ENCODE peak calls at places on chromosomes 4 and X, in five cellular contexts. One of them, this sample, is unnamed.

GRCh38 chr4:106418444-106418843 is 49.9 kb upstream of the GIMD1 start:
- DNase-seq in Jurkat, Clone E6-1: no peak
- DNase-seq in stimulated activated CD8-positive, alpha-beta memory T cell treated with anti-CD3 and anti-CD28 coated beads, Interleukin-4, amount 100 ng/mL, for 24 hours: no peak
- DNase-seq in body of pancreas: no peak
- DNase-seq in breast epithelium: no peak
- DNase-seq in this sample: no peak

GRCh38 chr4:122765702-122766352 is 33.3 kb downstream of the BBS12 start:
- DNase-seq in body of pancreas: no peak
- DNase-seq in breast epithelium: no peak
- DNase-seq in stimulated activated CD8-positive, alpha-beta memory T cell treated with anti-CD3 and anti-CD28 coated beads, Interleukin-4, amount 100 ng/mL, for 24 hours: no peak
- DNase-seq in Jurkat, Clone E6-1: no peak
- DNase-seq in this sample: no peak

GRCh38 chrX:45360571-45360970 is 159.9 kb upstream of the DIPK2B start:
- DNase-seq in body of pancreas: no peak
- DNase-seq in breast epithelium: no peak
- DNase-seq in Jurkat, Clone E6-1: no peak
- DNase-seq in stimulated activated CD8-positive, alpha-beta memory T cell treated with anti-CD3 and anti-CD28 coated beads, Interleukin-4, amount 100 ng/mL, for 24 hours: no peak
- DNase-seq in this sample: no peak

GRCh38 chr4:122046255-122046654 is 94.4 kb upstream of the TRPC3 start:
- DNase-seq in Jurkat, Clone E6-1: no peak
- DNase-seq in breast epithelium: no peak
- DNase-seq in stimulated activated CD8-positive, alpha-beta memory T cell treated with anti-CD3 and anti-CD28 coated beads, Interleukin-4, amount 100 ng/mL, for 24 hours: no peak
- DNase-seq in body of pancreas: no peak
- DNase-seq in this sample: no peak

GRCh38 chrX:125778256-125778655 is 387.8 kb downstream of the DCAF12L2 start:
- DNase-seq in breast epithelium: no peak
- DNase-seq in Jurkat, Clone E6-1: no peak
- DNase-seq in stimulated activated CD8-positive, alpha-beta memory T cell treated with anti-CD3 and anti-CD28 coated beads, Interleukin-4, amount 100 ng/mL, for 24 hours: no peak
- DNase-seq in body of pancreas: no peak
- DNase-seq in this sample: no peak

GRCh38 chrX:103066606-103067005 is 2.6 kb upstream of the BEX1 start:
- DNase-seq in breast epithelium: no peak
- DNase-seq in body of pancreas: no peak
- DNase-seq in stimulated activated CD8-positive, alpha-beta memory T cell treated with anti-CD3 and anti-CD28 coated beads, Interleukin-4, amount 100 ng/mL, for 24 hours: no peak
- DNase-seq in Jurkat, Clone E6-1: no peak
- DNase-seq in this sample: no peak

GRCh38 chr4:4541661-4542570 is at the start of gene STX18:
- DNase-seq in breast epithelium: peak; percentile 69
- DNase-seq in Jurkat, Clone E6-1: peak; percentile 85
- DNase-seq in body of pancreas: peak; percentile 88
- DNase-seq in stimulated activated CD8-positive, alpha-beta memory T cell treated with anti-CD3 and anti-CD28 coated beads, Interleukin-4, amount 100 ng/mL, for 24 hours: peak; percentile 83
- DNase-seq in this sample: peak; percentile 97

GRCh38 chr4:104643805-104644204 is 149.1 kb upstream of the CXXC4 start:
- DNase-seq in stimulated activated CD8-positive, alpha-beta memory T cell treated with anti-CD3 and anti-CD28 coated beads, Interleukin-4, amount 100 ng/mL, for 24 hours: no peak
- DNase-seq in breast epithelium: no peak
- DNase-seq in Jurkat, Clone E6-1: no peak
- DNase-seq in body of pancreas: no peak
- DNase-seq in this sample: no peak

GRCh38 chrX:150729956-150730355 is 36.8 kb downstream of the MTMR1 start:
- DNase-seq in Jurkat, Clone E6-1: no peak
- DNase-seq in body of pancreas: no peak
- DNase-seq in breast epithelium: no peak
- DNase-seq in stimulated activated CD8-positive, alpha-beta memory T cell treated with anti-CD3 and anti-CD28 coated beads, Interleukin-4, amount 100 ng/mL, for 24 hours: no peak
- DNase-seq in this sample: no peak

GRCh38 chr4:188387134-188387791 is 248.0 kb downstream of the TRIML1 start:
- DNase-seq in stimulated activated CD8-positive, alpha-beta memory T cell treated with anti-CD3 and anti-CD28 coated beads, Interleukin-4, amount 100 ng/mL, for 24 hours: no peak
- DNase-seq in body of pancreas: no peak
- DNase-seq in breast epithelium: peak; percentile 38
- DNase-seq in Jurkat, Clone E6-1: no peak
- DNase-seq in this sample: no peak

GRCh38 chrX:126985960-126986359 is 166.4 kb downstream of the PRR32 start:
- DNase-seq in breast epithelium: no peak
- DNase-seq in Jurkat, Clone E6-1: no peak
- DNase-seq in stimulated activated CD8-positive, alpha-beta memory T cell treated with anti-CD3 and anti-CD28 coated beads, Interleukin-4, amount 100 ng/mL, for 24 hours: no peak
- DNase-seq in body of pancreas: no peak
- DNase-seq in this sample: no peak

GRCh38 chr4:84750260-84750955 is 167.5 kb downstream of the CDS1 start:
- DNase-seq in Jurkat, Clone E6-1: peak; percentile 39
- DNase-seq in stimulated activated CD8-positive, alpha-beta memory T cell treated with anti-CD3 and anti-CD28 coated beads, Interleukin-4, amount 100 ng/mL, for 24 hours: no peak
- DNase-seq in breast epithelium: no peak
- DNase-seq in body of pancreas: peak; percentile 16
- DNase-seq in this sample: no peak

GRCh38 chr4:121408-122084 is 2.8 kb upstream of the ZNF718 start:
- DNase-seq in body of pancreas: no peak
- DNase-seq in Jurkat, Clone E6-1: peak; percentile 79
- DNase-seq in stimulated activated CD8-positive, alpha-beta memory T cell treated with anti-CD3 and anti-CD28 coated beads, Interleukin-4, amount 100 ng/mL, for 24 hours: peak; percentile 22
- DNase-seq in breast epithelium: no peak
- DNase-seq in this sample: no peak

GRCh38 chr4:70838400-70838971 is 1.2 kb downstream of the GRSF1 start:
- DNase-seq in stimulated activated CD8-positive, alpha-beta memory T cell treated with anti-CD3 and anti-CD28 coated beads, Interleukin-4, amount 100 ng/mL, for 24 hours: no peak
- DNase-seq in body of pancreas: no peak
- DNase-seq in breast epithelium: no peak
- DNase-seq in Jurkat, Clone E6-1: peak; percentile 12
- DNase-seq in this sample: no peak

GRCh38 chrX:143429021-143429570 is 88.2 kb downstream of the SPANXN3 start:
- DNase-seq in Jurkat, Clone E6-1: no peak
- DNase-seq in body of pancreas: no peak
- DNase-seq in stimulated activated CD8-positive, alpha-beta memory T cell treated with anti-CD3 and anti-CD28 coated beads, Interleukin-4, amount 100 ng/mL, for 24 hours: no peak
- DNase-seq in breast epithelium: no peak
- DNase-seq in this sample: no peak

GRCh38 chr4:45482346-45482745 is 641.5 kb downstream of the GABRG1 start:
- DNase-seq in body of pancreas: no peak
- DNase-seq in stimulated activated CD8-positive, alpha-beta memory T cell treated with anti-CD3 and anti-CD28 coated beads, Interleukin-4, amount 100 ng/mL, for 24 hours: no peak
- DNase-seq in breast epithelium: no peak
- DNase-seq in Jurkat, Clone E6-1: no peak
- DNase-seq in this sample: no peak

GRCh38 chrX:107684956-107685385 is 56.7 kb downstream of the PRPS1 start:
- DNase-seq in body of pancreas: peak; percentile 89
- DNase-seq in stimulated activated CD8-positive, alpha-beta memory T cell treated with anti-CD3 and anti-CD28 coated beads, Interleukin-4, amount 100 ng/mL, for 24 hours: no peak
- DNase-seq in breast epithelium: peak; percentile 91
- DNase-seq in Jurkat, Clone E6-1: peak; percentile 49
- DNase-seq in this sample: no peak

GRCh38 chr4:23782778-23783455 is 106.9 kb downstream of the PPARGC1A start:
- DNase-seq in Jurkat, Clone E6-1: no peak
- DNase-seq in stimulated activated CD8-positive, alpha-beta memory T cell treated with anti-CD3 and anti-CD28 coated beads, Interleukin-4, amount 100 ng/mL, for 24 hours: no peak
- DNase-seq in breast epithelium: no peak
- DNase-seq in body of pancreas: no peak
- DNase-seq in this sample: no peak

GRCh38 chr4:5976921-5977320 is 41.3 kb downstream of the C4orf50 start:
- DNase-seq in stimulated activated CD8-positive, alpha-beta memory T cell treated with anti-CD3 and anti-CD28 coated beads, Interleukin-4, amount 100 ng/mL, for 24 hours: no peak
- DNase-seq in Jurkat, Clone E6-1: no peak
- DNase-seq in body of pancreas: no peak
- DNase-seq in breast epithelium: no peak
- DNase-seq in this sample: no peak

GRCh38 chr4:62709618-62710252 is 1509.6 kb downstream of the ADGRL3 start:
- DNase-seq in Jurkat, Clone E6-1: peak; percentile 19
- DNase-seq in body of pancreas: no peak
- DNase-seq in stimulated activated CD8-positive, alpha-beta memory T cell treated with anti-CD3 and anti-CD28 coated beads, Interleukin-4, amount 100 ng/mL, for 24 hours: no peak
- DNase-seq in breast epithelium: no peak
- DNase-seq in this sample: no peak

GRCh38 chr4:137307806-137308205 is 224.5 kb downstream of the PCDH18 start:
- DNase-seq in stimulated activated CD8-positive, alpha-beta memory T cell treated with anti-CD3 and anti-CD28 coated beads, Interleukin-4, amount 100 ng/mL, for 24 hours: no peak
- DNase-seq in Jurkat, Clone E6-1: no peak
- DNase-seq in breast epithelium: no peak
- DNase-seq in body of pancreas: peak; percentile 6
- DNase-seq in this sample: no peak

GRCh38 chr4:1202526-1203378 is 30.4 kb upstream of the SPON2 start:
- DNase-seq in body of pancreas: no peak
- DNase-seq in breast epithelium: peak; percentile 8
- DNase-seq in stimulated activated CD8-positive, alpha-beta memory T cell treated with anti-CD3 and anti-CD28 coated beads, Interleukin-4, amount 100 ng/mL, for 24 hours: no peak
- DNase-seq in Jurkat, Clone E6-1: no peak
- DNase-seq in this sample: no peak

GRCh38 chrX:152929898-152930297 is 32.0 kb downstream of the ZNF185 start:
- DNase-seq in stimulated activated CD8-positive, alpha-beta memory T cell treated with anti-CD3 and anti-CD28 coated beads, Interleukin-4, amount 100 ng/mL, for 24 hours: no peak
- DNase-seq in breast epithelium: no peak
- DNase-seq in Jurkat, Clone E6-1: no peak
- DNase-seq in body of pancreas: no peak
- DNase-seq in this sample: no peak

GRCh38 chrX:9647475-9647874 is 118.2 kb downstream of the GPR143 start:
- DNase-seq in breast epithelium: peak; percentile 43
- DNase-seq in stimulated activated CD8-positive, alpha-beta memory T cell treated with anti-CD3 and anti-CD28 coated beads, Interleukin-4, amount 100 ng/mL, for 24 hours: no peak
- DNase-seq in Jurkat, Clone E6-1: no peak
- DNase-seq in body of pancreas: no peak
- DNase-seq in this sample: no peak

GRCh38 chr4:110653602-110654253 is 30.9 kb upstream of the PITX2 start:
- DNase-seq in stimulated activated CD8-positive, alpha-beta memory T cell treated with anti-CD3 and anti-CD28 coated beads, Interleukin-4, amount 100 ng/mL, for 24 hours: no peak
- DNase-seq in body of pancreas: no peak
- DNase-seq in breast epithelium: no peak
- DNase-seq in Jurkat, Clone E6-1: no peak
- DNase-seq in this sample: no peak